ENCODE peak calls at places on chromosomes 1 and 21, in seven cellular contexts. N, F, V, D, S, Y and A are unnamed samples.

GRCh38 chr1:67646145-67647035 is 38.6 kb upstream of the GADD45A start:
- DNase-seq in N (no peak), F (no peak), V (no peak), D (peak), S (no peak), Y (peak), A (no peak)

GRCh38 chr1:147580200-147580557 is 38.9 kb downstream of the BCL9 start:
- DNase-seq in N (no peak), F (no peak), V (no peak), D (no peak), S (no peak), Y (no peak), A (no peak)

GRCh38 chr1:210584439-210585113 is 255.9 kb downstream of the HHAT start:
- DNase-seq in N (peak), F (peak), V (peak), D (peak), S (peak), Y (peak), A (peak)

GRCh38 chr1:1173793-1174415 is at the start of gene TTLL10:
- DNase-seq in N (no peak), F (no peak), V (no peak), D (no peak), S (peak), Y (peak), A (no peak)

GRCh38 chr1:118144777-118145176 is 40.3 kb downstream of the SPAG17 start:
- DNase-seq in N (no peak), F (no peak), V (no peak), D (no peak), S (no peak), Y (no peak), A (no peak)

GRCh38 chr1:51973587-51974474 is 16.7 kb downstream of the RAB3B start:
- DNase-seq in N (no peak), F (peak), V (no peak), D (no peak), S (no peak), Y (no peak), A (no peak)

GRCh38 chr1:42767510-42767924 is 468 bp downstream of the C1orf50 start:
- DNase-seq in N (no peak), F (no peak), V (peak), D (no peak), S (no peak), Y (no peak), A (no peak)

GRCh38 chr1:6811587-6811986 is 26.3 kb downstream of the CAMTA1 start:
- DNase-seq in N (no peak), F (no peak), V (no peak), D (no peak), S (no peak), Y (no peak), A (no peak)

GRCh38 chr21:28633803-28634572 is 358.7 kb downstream of the LTN1 start:
- DNase-seq in N (no peak), F (no peak), V (no peak), D (no peak), S (no peak), Y (no peak), A (no peak)

GRCh38 chr1:15836772-15837669 is 10.5 kb upstream of the SPEN start:
- DNase-seq in N (no peak), F (no peak), V (no peak), D (no peak), S (peak), Y (no peak), A (no peak)

GRCh38 chr1:112397051-112397471 is 1.0 kb downstream of the CTTNBP2NL start:
- DNase-seq in N (no peak), F (no peak), V (no peak), D (no peak), S (no peak), Y (no peak), A (no peak)

GRCh38 chr21:15616864-15617574 is 112.8 kb upstream of the USP25 start:
- DNase-seq in N (no peak), F (no peak), V (no peak), D (no peak), S (no peak), Y (no peak), A (no peak)

GRCh38 chr1:1918901-1919303 is at the start of gene TMEM52:
- DNase-seq in N (no peak), F (no peak), V (no peak), D (no peak), S (no peak), Y (peak), A (no peak)

DNA sequence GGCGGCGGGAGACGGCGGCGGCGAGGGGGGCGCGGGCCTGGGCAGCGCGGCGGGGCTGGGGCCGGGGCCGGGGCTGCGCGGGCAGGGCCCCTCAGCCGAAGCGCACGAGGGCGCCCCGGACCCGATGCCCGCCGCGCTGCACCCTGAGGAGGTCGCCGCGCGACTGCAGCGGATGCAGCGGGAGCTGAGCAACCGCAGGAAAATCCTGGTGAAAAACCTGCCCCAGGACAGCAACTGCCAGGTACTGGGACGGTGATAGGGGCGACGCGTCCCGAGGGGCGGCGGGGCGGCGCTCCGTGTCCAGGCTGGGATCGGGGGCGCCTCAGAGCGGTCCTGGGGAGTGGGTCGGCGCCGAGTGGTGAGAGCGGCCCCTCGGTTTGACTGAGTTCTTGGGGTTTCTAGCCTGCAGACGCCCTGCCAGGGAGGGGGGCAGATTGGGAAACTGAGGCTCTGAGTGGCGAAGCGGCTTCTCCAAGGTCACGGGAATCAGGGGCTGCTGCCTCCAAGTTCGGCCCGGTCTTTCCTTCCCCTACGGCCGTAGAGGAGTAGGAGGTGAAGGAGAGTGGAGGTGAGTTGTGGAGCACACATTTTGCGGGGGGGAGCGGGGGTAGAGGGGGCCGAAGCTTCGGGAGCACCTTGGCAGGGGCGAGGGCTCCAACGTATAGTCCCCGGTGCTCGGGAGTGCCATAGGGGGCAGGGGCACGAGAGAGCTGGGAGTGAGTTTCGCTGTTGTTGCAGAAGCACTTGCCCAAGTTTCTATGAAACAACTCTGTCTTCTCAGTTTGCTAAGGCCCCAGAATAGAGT is 508 bp downstream of the RAVER2 start:
- DNase-seq in N (peak), F (no peak), V (peak), D (no peak), S (peak), Y (peak), A (peak)
- TF ChIP-seq TAF1 in N (no peak), F (no peak), V (peak), D (no peak), S (peak), Y (no peak), A (no peak)

DNA sequence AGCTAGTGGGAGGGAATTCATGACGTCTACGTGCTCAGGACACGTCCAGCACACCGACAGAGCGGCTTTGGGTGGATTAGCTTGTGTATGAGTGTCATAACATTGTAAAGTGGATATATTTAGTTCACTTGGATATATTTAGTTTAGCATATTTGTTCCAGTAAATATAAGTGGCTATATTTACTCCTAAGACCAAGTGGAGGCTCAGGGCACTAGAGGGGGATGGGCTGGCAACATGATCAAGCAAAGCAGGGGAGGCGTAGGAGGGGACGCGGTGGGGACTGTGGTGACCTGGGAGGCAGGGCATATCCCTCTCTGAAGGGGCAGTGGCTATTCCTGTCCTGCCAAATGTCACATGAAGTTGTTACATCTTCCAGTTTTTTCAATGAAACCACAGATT is 51.8 kb upstream of the EDN2 start:
- DNase-seq in N (no peak), F (no peak), V (no peak), D (no peak), S (no peak), Y (no peak), A (no peak)
- TF ChIP-seq TAF1 in N (no peak), F (no peak), V (no peak), D (no peak), S (no peak), Y (no peak), A (no peak)

DNA sequence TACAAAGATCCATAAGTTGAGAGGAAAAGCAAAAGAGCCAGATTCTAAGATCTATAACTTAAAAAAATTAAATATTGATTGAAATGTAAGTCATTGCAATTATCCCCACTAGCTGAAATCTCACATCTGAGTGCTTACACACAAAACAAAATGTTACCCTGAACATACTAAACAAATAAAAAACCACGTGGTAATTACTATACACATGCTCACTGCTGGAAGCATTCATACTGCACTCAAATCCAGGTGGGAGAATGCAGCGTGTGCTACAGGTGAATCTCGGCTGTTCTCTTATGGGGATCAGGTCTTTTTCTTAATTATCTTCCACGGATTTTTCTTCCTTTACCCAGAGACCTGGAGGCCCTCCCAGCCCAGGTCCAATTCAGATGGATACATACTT is 74.3 kb downstream of the SDC3 start:
- DNase-seq in N (no peak), F (no peak), V (no peak), D (no peak), S (no peak), Y (no peak), A (no peak)
- TF ChIP-seq TAF1 in N (no peak), F (no peak), V (no peak), D (no peak), S (no peak), Y (no peak), A (no peak)

DNA sequence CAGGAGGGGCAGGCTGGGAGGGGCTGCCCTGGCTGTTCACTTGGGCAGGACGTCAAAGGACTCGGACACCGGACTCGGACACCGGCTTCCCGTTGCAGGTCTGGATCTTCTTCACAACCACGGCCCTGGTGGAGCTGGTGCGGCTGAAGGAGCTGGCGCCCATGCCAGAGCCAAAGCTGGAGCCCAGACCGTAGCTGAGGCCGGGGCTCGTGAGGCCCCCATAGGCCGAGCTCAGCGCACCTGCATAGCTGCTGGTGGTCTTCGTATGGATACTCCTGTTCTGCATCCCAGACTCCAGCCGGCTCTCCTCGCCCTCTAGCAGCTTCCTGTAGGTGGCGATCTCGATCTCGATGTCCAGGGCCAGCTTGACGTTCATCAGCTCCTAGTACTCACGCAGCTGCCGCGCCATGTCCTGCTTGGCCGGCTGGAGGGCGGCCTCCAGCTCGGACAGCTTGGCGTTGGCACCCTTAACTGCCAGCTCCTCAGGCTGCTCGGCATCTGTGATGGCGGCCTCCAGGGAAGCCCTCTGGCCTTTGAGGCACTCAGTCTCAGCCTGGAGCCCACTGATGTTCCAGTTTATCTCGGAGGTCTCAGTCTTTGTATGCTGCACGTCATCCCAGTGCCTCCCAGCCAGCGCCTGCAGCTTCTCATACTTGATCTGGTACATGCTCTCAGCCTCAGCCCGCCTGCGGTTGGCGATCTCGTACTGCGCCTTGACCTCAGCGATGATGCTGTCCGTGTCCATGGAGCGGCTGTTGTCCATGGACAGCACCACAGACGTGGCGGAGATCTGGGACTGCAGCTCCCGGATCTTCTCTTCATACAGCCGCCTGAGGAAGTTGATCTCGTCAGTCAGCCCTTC is 15.1 kb upstream of the KLF17 start:
- DNase-seq in N (no peak), F (no peak), V (peak), D (peak), S (peak), Y (no peak), A (no peak)
- TF ChIP-seq TAF1 in N (no peak), F (no peak), V (no peak), D (no peak), S (no peak), Y (no peak), A (no peak)